ENCODE peak calls at places on chromosomes 1 and 21, in seven cellular contexts. X is breast epithelium, R is transverse colon, Z is GM23338, S is stomach, J is HL-60, D is HCT116. T is an unnamed sample.

GRCh38 chr21:38567577-38568360 is 69.5 kb upstream of the ERG start:
- DNase-seq in R (no peak), D (no peak), S (no peak), J (no peak), X (no peak), Z (peak; percentile 13), T (no peak)

GRCh38 chr1:224067207-224067606 is 46.7 kb upstream of the FBXO28 start:
- DNase-seq in Z (no peak), X (no peak), J (no peak), D (no peak), S (no peak), R (no peak), T (no peak)

GRCh38 chr1:93447481-93448291 is at the start of gene FNBP1L:
- DNase-seq in Z (peak; percentile 95), D (no peak), S (peak; percentile 81), J (peak; percentile 29), R (peak; percentile 84), X (peak; percentile 80), T (peak; percentile 84)

GRCh38 chr1:117821782-117822447 is 107.5 kb downstream of the GDAP2 start:
- DNase-seq in D (peak; percentile 12), X (no peak), Z (peak; percentile 41), R (peak; percentile 19), J (no peak), S (peak; percentile 51), T (peak; percentile 28)

GRCh38 chr21:38325761-38326420 is 69.1 kb downstream of the KCNJ15 start:
- DNase-seq in X (no peak), R (no peak), J (no peak), S (no peak), D (no peak), Z (no peak), T (no peak)

GRCh38 chr1:61709908-61710289 is 15.0 kb downstream of the TM2D1 start:
- DNase-seq in D (no peak), Z (no peak), S (no peak), X (no peak), J (no peak), R (no peak), T (no peak)

GRCh38 chr1:39127513-39127912 is 77.0 kb upstream of the MACF1 start:
- DNase-seq in S (peak; percentile 47), X (no peak), D (no peak), R (no peak), Z (no peak), J (no peak), T (no peak)

GRCh38 chr21:32406405-32406804 is 6.1 kb upstream of the EVA1C start:
- DNase-seq in R (peak; percentile 68), S (peak; percentile 43), Z (no peak), X (no peak), J (no peak), D (no peak), T (no peak)

GRCh38 chr1:147760481-147761260 is at the start of gene GJA5:
- DNase-seq in D (no peak), S (no peak), J (no peak), X (no peak), Z (no peak), R (no peak), T (no peak)

GRCh38 chr1:232183266-232183800 is 446.6 kb downstream of the SIPA1L2 start:
- DNase-seq in X (no peak), R (no peak), J (no peak), D (no peak), S (no peak), Z (no peak), T (no peak)

GRCh38 chr1:39205781-39206464 is 1.4 kb downstream of the MACF1 start:
- DNase-seq in D (no peak), S (no peak), Z (no peak), R (no peak), X (no peak), J (no peak), T (no peak)

GRCh38 chr1:212597495-212597894 is 11.1 kb upstream of the ATF3 start:
- DNase-seq in R (no peak), D (no peak), S (no peak), X (no peak), Z (no peak), J (no peak), T (no peak)

GRCh38 chr1:248807067-248807737 is 18.5 kb downstream of the SH3BP5L start:
- DNase-seq in J (peak; percentile 85), D (peak; percentile 4), R (peak; percentile 74), X (no peak), S (peak; percentile 67), Z (peak; percentile 83), T (no peak)

GRCh38 chr1:41711581-41711980 is 207.1 kb downstream of the HIVEP3 start:
- DNase-seq in S (no peak), R (no peak), Z (no peak), X (no peak), D (no peak), J (no peak), T (no peak)

GRCh38 chr21:28699591-28700259 is 293.0 kb downstream of the LTN1 start:
- DNase-seq in D (no peak), R (no peak), S (no peak), Z (no peak), X (no peak), J (peak; percentile 28), T (peak; percentile 71)

GRCh38 chr1:215710340-215710971 is 143.4 kb downstream of the KCTD3 start:
- DNase-seq in Z (peak; percentile 97), S (no peak), X (no peak), D (peak; percentile 68), R (no peak), J (peak; percentile 45), T (no peak)

GRCh38 chr1:101005871-101006270 is 19.7 kb downstream of the DPH5 start:
- DNase-seq in D (no peak), R (no peak), S (no peak), Z (no peak), J (no peak), X (no peak), T (no peak)

GRCh38 chr1:33275706-33276572 is 19.6 kb downstream of the ZNF362 start:
- DNase-seq in D (no peak), X (peak; percentile 50), Z (no peak), R (no peak), J (no peak), S (no peak), T (no peak)

GRCh38 chr1:44499306-44499705 is 94.3 kb downstream of the RNF220 start:
- DNase-seq in X (no peak), S (no peak), J (peak; percentile 20), D (no peak), Z (no peak), R (no peak), T (no peak)

GRCh38 chr1:156948708-156949107 is 28.3 kb downstream of the LRRC71 start:
- DNase-seq in S (no peak), R (no peak), J (no peak), D (no peak), X (no peak), Z (peak; percentile 69), T (no peak)

GRCh38 chr1:199279107-199279506 is 640.3 kb downstream of the PTPRC start:
- DNase-seq in R (no peak), J (peak; percentile 59), S (no peak), X (no peak), D (no peak), Z (no peak), T (no peak)

GRCh38 chr1:115261511-115261910 is 76.5 kb downstream of the NGF start:
- DNase-seq in S (no peak), X (no peak), J (no peak), D (no peak), Z (no peak), R (no peak), T (no peak)

GRCh38 chr1:115262886-115263285 is 75.2 kb downstream of the NGF start:
- DNase-seq in J (no peak), S (no peak), R (no peak), Z (no peak), X (no peak), D (no peak), T (no peak)

GRCh38 chr1:115266729-115267421 is 71.2 kb downstream of the NGF start:
- DNase-seq in J (no peak), D (no peak), Z (no peak), X (no peak), S (no peak), R (no peak), T (no peak)
- H3K27ac ChIP-seq in J (no peak overlapping the region), D (no peak overlapping the region), Z (no peak overlapping the region), X (no peak overlapping the region), S (no peak overlapping the region), R (no peak overlapping the region), T (no peak overlapping the region)

GRCh38 chr1:201268604-201269151 is 14.6 kb upstream of the PKP1 start:
- DNase-seq in R (no peak), J (no peak), X (no peak), S (peak; percentile 57), D (no peak), Z (no peak), T (no peak)

GRCh38 chr1:201266276-201266675 is 17.0 kb upstream of the PKP1 start:
- DNase-seq in J (no peak), S (no peak), Z (no peak), D (no peak), X (no peak), R (no peak), T (peak; percentile 0)

GRCh38 chr1:201265771-201266170 is 17.5 kb upstream of the PKP1 start:
- DNase-seq in Z (no peak), S (no peak), R (no peak), J (no peak), D (no peak), X (no peak), T (peak; percentile 1)

GRCh38 chr1:201267481-201268229 is 15.7 kb upstream of the PKP1 start:
- DNase-seq in Z (no peak), D (no peak), X (no peak), S (peak; percentile 8), R (no peak), J (no peak), T (no peak)

DNA sequence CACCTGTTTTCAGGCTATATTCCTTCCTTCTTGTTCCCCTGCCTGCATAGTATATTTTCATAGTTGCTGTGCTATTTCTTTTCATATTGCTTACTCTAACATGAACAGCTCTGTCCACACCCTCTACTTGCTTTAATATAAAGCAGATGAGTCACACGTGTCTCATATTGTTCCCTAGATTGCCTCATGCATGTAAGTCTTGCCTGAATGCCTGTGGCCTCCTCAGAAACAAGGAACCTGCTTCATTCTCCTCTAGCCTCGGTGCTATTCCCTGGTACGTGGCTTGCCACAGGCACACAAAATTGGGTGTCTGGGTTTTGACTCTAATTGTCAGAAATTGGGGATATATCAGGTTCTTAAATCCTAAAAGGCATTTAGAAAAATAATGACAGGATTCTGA is 16.5 kb upstream of the PKP1 start:
- DNase-seq in S (peak; percentile 22), D (no peak), R (no peak), X (no peak), Z (no peak), J (no peak), T (peak; percentile 3)
- TF ChIP-seq POLR2AphosphoS5 in S (no peak), D (peak; percentile 25), R (no peak), X (no peak), Z (no peak), J (no peak), T (peak; percentile 55)

DNA sequence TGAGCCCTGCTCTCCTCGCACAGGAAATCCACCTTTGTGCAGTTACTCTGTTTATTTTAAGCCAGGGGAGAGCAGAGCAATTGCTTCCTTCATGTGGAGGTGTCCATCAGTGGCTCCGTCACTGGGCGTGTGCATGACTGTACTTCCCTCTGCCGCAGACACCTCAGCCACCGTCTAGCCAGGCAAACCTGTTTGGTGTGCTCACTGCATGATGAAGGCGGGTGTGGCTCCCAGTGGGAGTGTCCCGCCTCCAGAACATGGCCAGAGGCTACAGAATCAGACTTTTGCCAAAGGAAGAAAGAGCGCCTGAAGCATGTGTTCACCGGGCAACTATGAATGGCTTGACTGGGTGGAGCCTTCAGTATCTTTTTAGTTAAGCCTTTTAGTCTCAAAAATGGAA is 26.1 kb upstream of the LAMC2 start:
- DNase-seq in Z (no peak), X (peak; percentile 78), J (no peak), R (peak; percentile 91), D (peak; percentile 95), S (peak; percentile 83), T (peak; percentile 93)
- H3K27ac ChIP-seq in Z (no peak overlapping the region), X (no peak overlapping the region), J (no peak overlapping the region), R (peak overlapping the region; percentile 32), D (peak overlapping the region; percentile 12), S (no peak overlapping the region), T (peak overlapping the region; percentile 36)

GRCh38 chr1:23913212-23913880 is at the start of gene CNR2:
- DNase-seq in J (peak; percentile 95), R (peak; percentile 26), X (no peak), D (no peak), Z (no peak), S (no peak), T (no peak)
- TF ChIP-seq POLR2AphosphoS5 in J (peak; percentile 88), R (peak; percentile 9), X (no peak), D (no peak), Z (no peak), S (no peak), T (no peak)